ENCODE peak calls at places on chromosomes 1 and 21, in seven cellular contexts. Z is T-helper 1 cell; P is CD8-positive, alpha-beta memory T cell; X is activated gamma-delta T cell treated with Interleukin-2 at 50 U/mL for 16 hours; D is activated T-cell treated with anti-CD3 and anti-CD28 coated beads for 1 hour; W is RCC 7860; Y is LoVo. G is an unnamed sample.

GRCh38 chr1:54706419-54706818 is 9.2 kb upstream of the TTC4 start:
- DNase-seq in Y (no peak), D (no peak), X (no peak), P (no peak), W (no peak), Z (no peak), G (no peak)

GRCh38 chr1:192879416-192879815 is 70.6 kb downstream of the RGS2 start:
- DNase-seq in W (peak; percentile 44), D (no peak), P (no peak), Y (no peak), Z (no peak), X (no peak), G (no peak)

GRCh38 chr1:178160736-178161475 is 67.0 kb downstream of the RASAL2 start:
- DNase-seq in X (no peak), Z (no peak), Y (no peak), P (no peak), W (no peak), D (no peak), G (no peak)

GRCh38 chr1:61588736-61589381 is 136.1 kb downstream of the TM2D1 start:
- DNase-seq in P (peak; percentile 55), W (peak; percentile 37), D (peak; percentile 37), X (peak; percentile 34), Z (peak; percentile 44), Y (peak; percentile 77), G (peak; percentile 62)

GRCh38 chr1:245751111-245751510 is 596.3 kb downstream of the KIF26B start:
- DNase-seq in P (no peak), W (no peak), X (no peak), Y (no peak), Z (no peak), D (no peak), G (no peak)

GRCh38 chr1:13830170-13830569 is 130.2 kb downstream of the PRDM2 start:
- DNase-seq in P (no peak), X (no peak), Z (no peak), W (no peak), Y (no peak), D (no peak), G (no peak)

GRCh38 chr1:43932786-43933385 is 715 bp upstream of the ARTN start:
- DNase-seq in D (no peak), P (no peak), W (peak; percentile 34), X (no peak), Y (no peak), Z (no peak), G (no peak)

GRCh38 chr21:23162213-23162946 is 2164.2 kb downstream of the NCAM2 start:
- DNase-seq in Z (no peak), D (no peak), X (no peak), W (no peak), P (no peak), Y (no peak), G (no peak)

GRCh38 chr1:101165944-101166343 is 70.9 kb upstream of the S1PR1 start:
- DNase-seq in P (no peak), Y (no peak), Z (no peak), W (no peak), D (no peak), X (no peak), G (no peak)

GRCh38 chr1:234885601-234886000 is 243.0 kb downstream of the TOMM20 start:
- DNase-seq in P (no peak), Y (no peak), Z (no peak), D (no peak), X (no peak), W (no peak), G (no peak)

GRCh38 chr1:116415699-116416533 is 42.9 kb downstream of the ATP1A1 start:
- DNase-seq in X (no peak), Y (no peak), D (no peak), P (no peak), Z (no peak), W (no peak), G (no peak)

GRCh38 chr1:111334169-111334568 is 43.5 kb downstream of the CHIA start:
- DNase-seq in X (peak; percentile 40), Z (peak; percentile 54), D (peak; percentile 31), Y (peak; percentile 42), W (peak; percentile 17), P (peak; percentile 73), G (peak; percentile 53)

GRCh38 chr1:18198240-18198639 is 90.6 kb downstream of the IGSF21 start:
- DNase-seq in Y (no peak), X (no peak), P (no peak), Z (no peak), D (no peak), W (no peak), G (no peak)

GRCh38 chr1:19113362-19114092 is 96.5 kb downstream of the UBR4 start:
- DNase-seq in X (no peak), Y (peak; percentile 27), D (no peak), Z (peak; percentile 31), P (no peak), W (peak; percentile 55), G (no peak)

GRCh38 chr21:37166733-37167132 is 93.7 kb downstream of the TTC3 start:
- DNase-seq in W (peak; percentile 24), Z (peak; percentile 48), X (no peak), D (no peak), Y (no peak), P (no peak), G (no peak)

GRCh38 chr1:214568328-214568727 is 16.9 kb upstream of the PTPN14 start:
- DNase-seq in Y (no peak), D (no peak), W (no peak), P (no peak), X (no peak), Z (no peak), G (no peak)

GRCh38 chr1:45796381-45796780 is 7.0 kb upstream of the MAST2 start:
- DNase-seq in Y (no peak), P (no peak), W (no peak), D (no peak), Z (no peak), X (no peak), G (no peak)

GRCh38 chr1:108828074-108828961 is 28.6 kb downstream of the AKNAD1 start:
- DNase-seq in Y (peak; percentile 83), Z (peak; percentile 60), D (peak; percentile 48), W (peak; percentile 60), X (peak; percentile 71), P (peak; percentile 79), G (peak; percentile 75)

GRCh38 chr1:178168535-178168934 is 74.6 kb downstream of the RASAL2 start:
- DNase-seq in X (no peak), D (no peak), Z (no peak), Y (no peak), P (no peak), W (peak; percentile 64), G (no peak)

GRCh38 chr21:44903054-44903685 is 17.5 kb downstream of the ITGB2 start:
- DNase-seq in Y (no peak), D (no peak), W (no peak), X (no peak), P (peak; percentile 39), Z (no peak), G (no peak)

GRCh38 chr1:181324797-181325616 is 158.3 kb upstream of the CACNA1E start:
- DNase-seq in D (peak; percentile 21), X (peak; percentile 39), P (peak; percentile 52), Z (peak; percentile 19), Y (peak; percentile 41), W (peak; percentile 15), G (no peak)

GRCh38 chr1:240739754-240740153 is 127.8 kb upstream of the GREM2 start:
- DNase-seq in Z (no peak), D (no peak), P (no peak), Y (no peak), W (no peak), X (no peak), G (no peak)

GRCh38 chr1:173451981-173452380 is 25.2 kb upstream of the PRDX6 start:
- DNase-seq in Y (no peak), P (no peak), W (no peak), X (no peak), D (no peak), Z (no peak), G (no peak)

GRCh38 chr1:31487143-31487542 is 74.1 kb downstream of the SERINC2 start:
- DNase-seq in W (no peak), Z (peak; percentile 49), Y (no peak), P (no peak), X (no peak), D (no peak), G (no peak)

GRCh38 chr1:209685835-209686234 is 10.6 kb downstream of the G0S2 start:
- DNase-seq in Y (no peak), W (no peak), P (no peak), X (no peak), D (no peak), Z (peak; percentile 83), G (no peak)

GRCh38 chr1:88061106-88061829 is 622.8 kb upstream of the PKN2 start:
- DNase-seq in Y (peak; percentile 40), D (no peak), Z (no peak), X (no peak), P (no peak), W (peak; percentile 53), G (peak; percentile 61)

GRCh38 chr1:201385299-201385891 is 7.9 kb upstream of the TNNT2 start:
- DNase-seq in P (no peak), W (peak; percentile 66), Y (peak; percentile 47), X (peak; percentile 11), D (peak; percentile 21), Z (peak; percentile 14), G (peak; percentile 37)

GRCh38 chr1:205920861-205921558 is 22.2 kb downstream of the SLC26A9 start:
- DNase-seq in X (no peak), D (no peak), Y (no peak), W (no peak), P (no peak), Z (no peak), G (no peak)

GRCh38 chr1:77828098-77828497 is 48.6 kb downstream of the MIGA1 start:
- DNase-seq in Z (no peak), X (no peak), P (no peak), Y (no peak), W (no peak), D (no peak), G (no peak)

GRCh38 chr1:25487628-25488027 is 55.8 kb upstream of the LDLRAP1 start:
- DNase-seq in W (no peak), Y (no peak), X (peak; percentile 42), D (peak; percentile 30), P (no peak), Z (no peak), G (no peak)

GRCh38 chr1:18922319-18922726 is 20.0 kb upstream of the ALDH4A1 start:
- DNase-seq in W (no peak), X (no peak), D (no peak), Z (no peak), Y (no peak), P (no peak), G (no peak)

GRCh38 chr1:65056866-65057265 is 90.5 kb upstream of the JAK1 start:
- DNase-seq in P (no peak), Z (no peak), W (no peak), X (no peak), D (no peak), Y (no peak), G (no peak)

GRCh38 chr1:109357673-109358072 is 40.0 kb downstream of the SORT1 start:
- DNase-seq in Y (no peak), D (no peak), X (no peak), Z (no peak), W (no peak), P (no peak), G (peak; percentile 17)

GRCh38 chr1:211588711-211589110 is 9.8 kb upstream of the SLC30A1 start:
- DNase-seq in W (no peak), D (no peak), P (no peak), X (no peak), Z (no peak), Y (no peak), G (no peak)

GRCh38 chr1:154622503-154623039 is 14.6 kb upstream of the ADAR start:
- DNase-seq in D (no peak), Y (no peak), P (no peak), W (no peak), X (no peak), Z (no peak), G (no peak)

GRCh38 chr1:36276688-36277087 is 29.5 kb upstream of the SH3D21 start:
- DNase-seq in Z (no peak), P (no peak), D (no peak), X (no peak), W (no peak), Y (no peak), G (no peak)